ENCODE peak calls at places on chromosomes 16 and 17, in seven cellular contexts. X, J, H, M, I, N and Y are unnamed samples.

GRCh38 chr16:19136549-19137196 is 22.9 kb downstream of the ITPRIPL2 start:
- DNase-seq in H (no peak), X (no peak), M (no peak), J (no peak), I (no peak), N (no peak), Y (no peak)

GRCh38 chr16:88879788-88880055 is 13.3 kb upstream of the PABPN1L start:
- DNase-seq in H (no peak), I (no peak), X (no peak), N (no peak), M (no peak), J (no peak), Y (no peak)

GRCh38 chr17:81566461-81567126 is 14.4 kb upstream of the FAAP100 start:
- DNase-seq in I (peak), J (peak), X (no peak), N (peak), H (peak), M (no peak), Y (no peak)

GRCh38 chr17:8289103-8289397 is 580 bp downstream of the RANGRF start:
- DNase-seq in X (no peak), H (no peak), I (no peak), J (no peak), M (no peak), N (no peak), Y (no peak)

GRCh38 chr16:68246121-68246520 is 948 bp downstream of the PLA2G15 start:
- DNase-seq in H (no peak), I (no peak), N (no peak), M (no peak), J (no peak), X (no peak), Y (no peak)

GRCh38 chr16:55021595-55022475 is 91.2 kb downstream of the IRX5 start:
- DNase-seq in M (no peak), J (no peak), X (no peak), H (peak), N (no peak), I (peak), Y (no peak)

GRCh38 chr16:46932802-46933201 is 40.7 kb downstream of the DNAJA2 start:
- DNase-seq in X (no peak), M (no peak), N (no peak), J (no peak), I (no peak), H (no peak), Y (no peak)

GRCh38 chr17:50687200-50688066 is 20.3 kb downstream of the ANKRD40 start:
- DNase-seq in M (no peak), N (no peak), J (no peak), X (no peak), I (no peak), H (no peak), Y (no peak)

GRCh38 chr17:50048146-50048720 is 7.7 kb upstream of the ITGA3 start:
- DNase-seq in J (no peak), H (no peak), I (no peak), N (no peak), X (no peak), M (no peak), Y (no peak)

GRCh38 chr16:85308585-85309540 is 196.6 kb upstream of the CIBAR2 start:
- DNase-seq in H (no peak), N (no peak), X (no peak), J (no peak), M (no peak), I (no peak), Y (no peak)